ENCODE peak calls at places on chromosome 22, in five cellular contexts. B is iris pigment epithelial cell, A is heart left ventricle, M is progenitor cell of endocrine pancreas, U is M059J. C is an unnamed sample.

GRCh38 chr22:41524809-41525449 is 19.3 kb downstream of the POLR3H start:
- DNase-seq in A (no peak), M (no peak), B (peak), U (no peak), C (no peak)

GRCh38 chr22:47357493-47357892 is 595.0 kb downstream of the TBC1D22A start:
- DNase-seq in A (no peak), U (no peak), M (no peak), B (no peak), C (no peak)

GRCh38 chr22:16917144-16918003 is 90.6 kb downstream of the GAB4 start:
- DNase-seq in A (peak), B (peak), M (peak), U (peak), C (peak)

GRCh38 chr22:38756631-38757463 is 1.0 kb upstream of the SUN2 start:
- DNase-seq in A (no peak), B (no peak), U (no peak), M (no peak), C (no peak)

GRCh38 chr22:20254975-20255946 is 12.9 kb downstream of the RTN4R start:
- DNase-seq in U (no peak), B (no peak), A (no peak), M (no peak), C (no peak)

GRCh38 chr22:30783021-30783420 is 88.3 kb downstream of the OSBP2 start:
- DNase-seq in B (no peak), M (no peak), U (no peak), A (no peak), C (no peak)

GRCh38 chr22:26168934-26169311 is 339 bp upstream of the SEZ6L start:
- DNase-seq in U (no peak), A (no peak), B (peak), M (no peak), C (no peak)

GRCh38 chr22:20116376-20116950 is 559 bp downstream of the RANBP1 start:
- DNase-seq in U (no peak), B (no peak), A (no peak), M (no peak), C (no peak)

GRCh38 chr22:50032109-50032871 is 19.7 kb upstream of the IL17REL start:
- DNase-seq in U (no peak), M (no peak), A (no peak), B (no peak), C (no peak)

GRCh38 chr22:23678133-23678532 is 12.7 kb upstream of the RGL4 start:
- DNase-seq in M (no peak), B (no peak), U (no peak), A (no peak), C (no peak)

GRCh38 chr22:31039393-31039792 is 41.7 kb upstream of the SMTN start:
- DNase-seq in U (no peak), M (no peak), B (peak), A (peak), C (no peak)

C was measured in HCT116.